ENCODE peak calls at places on chromosomes 4 and X, in ten cellular contexts. X is NCI-H1694; Q is cardiac muscle cell; S is NCI-H82; T is naive thymus-derived CD8-positive, alpha-beta T cell; L is heart left ventricle; G is RPMI8226; K is omental fat pad; F is breast epithelium; H is stimulated activated naive CD8-positive, alpha-beta T cell treated with anti-CD3 and anti-CD28 coated beads, Interleukin-15, amount 100 ng/mL, for 72 hours. E is an unnamed sample.

GRCh38 chrX:72634321-72634720 is 61.7 kb upstream of the HDAC8 start:
- DNase-seq in X (no peak), Q (no peak), S (no peak), T (no peak), L (peak), G (no peak), K (no peak), F (no peak), H (no peak), E (no peak)

GRCh38 chrX:139831689-139832456 is 101.0 kb downstream of the ATP11C start:
- DNase-seq in X (no peak), Q (peak), S (peak), T (no peak), L (peak), G (peak), K (no peak), F (no peak), H (no peak), E (no peak)

GRCh38 chr4:140837742-140838141 is 81.6 kb upstream of the TBC1D9 start:
- DNase-seq in X (no peak), Q (no peak), S (no peak), T (no peak), L (no peak), G (peak), K (no peak), F (no peak), H (no peak), E (no peak)

GRCh38 chr4:7638984-7639789 is 204.5 kb upstream of the PSAPL1 start:
- DNase-seq in X (no peak), Q (no peak), S (no peak), T (no peak), L (no peak), G (no peak), K (no peak), F (no peak), H (no peak), E (no peak)

GRCh38 chr4:37455301-37456062 is 210.9 kb downstream of the NWD2 start:
- DNase-seq in X (no peak), Q (no peak), S (no peak), T (no peak), L (no peak), G (no peak), K (no peak), F (no peak), H (no peak), E (no peak)

GRCh38 chr4:1198070-1198844 is 25.9 kb upstream of the SPON2 start:
- DNase-seq in X (no peak), Q (no peak), S (no peak), T (no peak), L (no peak), G (no peak), K (peak), F (peak), H (no peak), E (no peak)

GRCh38 chrX:103536732-103537131 is 17.4 kb upstream of the RAB40A start:
- DNase-seq in X (no peak), Q (no peak), S (no peak), T (no peak), L (no peak), G (no peak), K (no peak), F (no peak), H (no peak), E (no peak)

GRCh38 chrX:47200385-47201150 is 6.9 kb downstream of the UBA1 start:
- DNase-seq in X (no peak), Q (no peak), S (peak), T (no peak), L (no peak), G (no peak), K (no peak), F (no peak), H (no peak), E (no peak)

GRCh38 chrX:47621851-47622250 is 2.2 kb upstream of the SYN1 start:
- DNase-seq in X (no peak), Q (no peak), S (no peak), T (no peak), L (no peak), G (no peak), K (no peak), F (no peak), H (no peak), E (no peak)

GRCh38 chr4:174334628-174335027 is 50.9 kb downstream of the CEP44 start:
- DNase-seq in X (no peak), Q (no peak), S (no peak), T (no peak), L (no peak), G (no peak), K (no peak), F (no peak), H (no peak), E (no peak)

GRCh38 chr4:76830612-76831474 is 67.1 kb downstream of the SOWAHB start:
- DNase-seq in X (no peak), Q (peak), S (no peak), T (no peak), L (peak), G (no peak), K (no peak), F (no peak), H (no peak), E (no peak)

GRCh38 chrX:74363914-74364313 is 57.4 kb upstream of the SLC16A2 start:
- DNase-seq in X (no peak), Q (no peak), S (no peak), T (no peak), L (no peak), G (no peak), K (no peak), F (no peak), H (no peak), E (no peak)

GRCh38 chr4:100290585-100290984 is 100.3 kb upstream of the DDIT4L start:
- DNase-seq in X (no peak), Q (no peak), S (no peak), T (no peak), L (no peak), G (no peak), K (no peak), F (no peak), H (no peak), E (no peak)

GRCh38 chr4:146246381-146246780 is 32.0 kb downstream of the REELD1 start:
- DNase-seq in X (no peak), Q (no peak), S (no peak), T (no peak), L (no peak), G (no peak), K (no peak), F (no peak), H (no peak), E (no peak)

GRCh38 chrX:1420371-1420770 is 28.5 kb upstream of the SLC25A6 start:
- DNase-seq in X (no peak), Q (no peak), S (no peak), T (no peak), L (no peak), G (no peak), K (no peak), F (no peak), H (no peak), E (no peak)

GRCh38 chrX:15645266-15645665 is 19.3 kb downstream of the CLTRN start:
- DNase-seq in X (no peak), Q (no peak), S (no peak), T (no peak), L (no peak), G (no peak), K (no peak), F (no peak), H (no peak), E (no peak)

GRCh38 chr4:6271701-6272465 is 2.2 kb downstream of the WFS1 start:
- DNase-seq in X (no peak), Q (no peak), S (no peak), T (no peak), L (peak), G (no peak), K (no peak), F (peak), H (no peak), E (no peak)

GRCh38 chr4:8525383-8526120 is 54.6 kb upstream of the GPR78 start:
- DNase-seq in X (no peak), Q (no peak), S (no peak), T (no peak), L (no peak), G (no peak), K (no peak), F (no peak), H (no peak), E (no peak)

GRCh38 chr4:106264331-106264728 is 51.7 kb downstream of the TBCK start:
- DNase-seq in X (no peak), Q (no peak), S (peak), T (no peak), L (no peak), G (no peak), K (no peak), F (no peak), H (no peak), E (no peak)

GRCh38 chr4:76748649-76749048 is 149.3 kb downstream of the SOWAHB start:
- DNase-seq in X (peak), Q (no peak), S (peak), T (no peak), L (no peak), G (peak), K (no peak), F (no peak), H (peak), E (no peak)

GRCh38 chr4:32117696-32118095 is 1397.5 kb downstream of the PCDH7 start:
- DNase-seq in X (no peak), Q (peak), S (peak), T (no peak), L (no peak), G (no peak), K (no peak), F (no peak), H (no peak), E (no peak)

GRCh38 chrX:38170556-38170955 is 50.1 kb downstream of the SRPX start:
- DNase-seq in X (no peak), Q (no peak), S (no peak), T (no peak), L (no peak), G (no peak), K (no peak), F (no peak), H (no peak), E (no peak)

GRCh38 chr4:175805863-175806262 is 6.2 kb downstream of the GPM6A start:
- DNase-seq in X (no peak), Q (no peak), S (peak), T (no peak), L (no peak), G (no peak), K (no peak), F (no peak), H (no peak), E (no peak)

GRCh38 chr4:56641494-56642051 is 39.5 kb downstream of the HOPX start:
- DNase-seq in X (no peak), Q (no peak), S (no peak), T (no peak), L (no peak), G (no peak), K (no peak), F (no peak), H (no peak), E (no peak)

GRCh38 chrX:124280294-124280902 is 52.1 kb upstream of the TEX13D start:
- DNase-seq in X (no peak), Q (no peak), S (no peak), T (no peak), L (no peak), G (no peak), K (no peak), F (no peak), H (no peak), E (no peak)

GRCh38 chrX:915427-916234 is 285.0 kb downstream of the SHOX start:
- DNase-seq in X (no peak), Q (no peak), S (no peak), T (no peak), L (no peak), G (peak), K (no peak), F (no peak), H (peak), E (no peak)

GRCh38 chr4:22573198-22573597 is 57.3 kb upstream of the ADGRA3 start:
- DNase-seq in X (no peak), Q (peak), S (no peak), T (no peak), L (peak), G (no peak), K (no peak), F (peak), H (no peak), E (no peak)

GRCh38 chr4:163866728-163867313 is 372.3 kb downstream of the TMA16 start:
- DNase-seq in X (no peak), Q (no peak), S (peak), T (no peak), L (no peak), G (no peak), K (no peak), F (no peak), H (no peak), E (no peak)

GRCh38 chr4:88599298-88599697 is 7.0 kb downstream of the HERC3 start:
- DNase-seq in X (no peak), Q (no peak), S (no peak), T (no peak), L (no peak), G (no peak), K (no peak), F (no peak), H (no peak), E (no peak)

GRCh38 chr4:3387943-3388348 is 53.8 kb upstream of the HGFAC start:
- DNase-seq in X (no peak), Q (peak), S (no peak), T (no peak), L (peak), G (peak), K (peak), F (peak), H (no peak), E (no peak)

GRCh38 chr4:40190880-40191815 is 5.7 kb upstream of the RHOH start:
- DNase-seq in X (no peak), Q (no peak), S (no peak), T (peak), L (no peak), G (peak), K (no peak), F (no peak), H (no peak), E (no peak)

GRCh38 chr4:22129454-22130075 is 181.0 kb upstream of the KCNIP4 start:
- DNase-seq in X (peak), Q (peak), S (peak), T (no peak), L (no peak), G (peak), K (no peak), F (no peak), H (peak), E (peak)

E was measured in neural crest cell.